ENCODE peak calls at places on chromosome X, in ten cellular contexts. One of them, this sample, is unnamed.

GRCh38 chrX:152403515-152403914 is 47.6 kb downstream of the GABRA3 start:
- DNase-seq in GM12878: no peak
- DNase-seq in SK-N-SH: no peak
- DNase-seq in esophagus muscularis mucosa: no peak
- DNase-seq in GM23338: no peak
- DNase-seq in stomach: no peak
- DNase-seq in suprapubic skin: no peak
- DNase-seq in prostate gland: no peak
- DNase-seq in HL-60: no peak
- DNase-seq in sigmoid colon: no peak
- DNase-seq in this sample: no peak

GRCh38 chrX:39859991-39860861 is 237.5 kb downstream of the BCOR start:
- DNase-seq in esophagus muscularis mucosa: no peak
- DNase-seq in SK-N-SH: peak
- DNase-seq in stomach: peak
- DNase-seq in GM23338: peak
- DNase-seq in suprapubic skin: no peak
- DNase-seq in HL-60: peak
- DNase-seq in prostate gland: no peak
- DNase-seq in GM12878: peak
- DNase-seq in sigmoid colon: peak
- DNase-seq in this sample: no peak

GRCh38 chrX:106901781-106902219 is 1.3 kb downstream of the RIPPLY1 start:
- DNase-seq in sigmoid colon: no peak
- DNase-seq in GM12878: no peak
- DNase-seq in GM23338: no peak
- DNase-seq in stomach: no peak
- DNase-seq in HL-60: no peak
- DNase-seq in esophagus muscularis mucosa: no peak
- DNase-seq in suprapubic skin: no peak
- DNase-seq in SK-N-SH: no peak
- DNase-seq in prostate gland: no peak
- DNase-seq in this sample: no peak

GRCh38 chrX:46543441-46543840 is 1.8 kb downstream of the ZNF674 start:
- DNase-seq in prostate gland: no peak
- DNase-seq in GM23338: peak
- DNase-seq in esophagus muscularis mucosa: no peak
- DNase-seq in HL-60: no peak
- DNase-seq in sigmoid colon: no peak
- DNase-seq in SK-N-SH: no peak
- DNase-seq in GM12878: no peak
- DNase-seq in stomach: no peak
- DNase-seq in suprapubic skin: no peak
- DNase-seq in this sample: no peak

GRCh38 chrX:109845996-109846395 is 112.9 kb upstream of the ACSL4 start:
- DNase-seq in prostate gland: no peak
- DNase-seq in GM12878: no peak
- DNase-seq in suprapubic skin: no peak
- DNase-seq in esophagus muscularis mucosa: no peak
- DNase-seq in stomach: no peak
- DNase-seq in HL-60: no peak
- DNase-seq in GM23338: no peak
- DNase-seq in SK-N-SH: no peak
- DNase-seq in sigmoid colon: no peak
- DNase-seq in this sample: no peak

GRCh38 chrX:110836982-110837381 is 41.4 kb upstream of the CHRDL1 start:
- DNase-seq in GM12878: no peak
- DNase-seq in SK-N-SH: peak
- DNase-seq in stomach: no peak
- DNase-seq in prostate gland: no peak
- DNase-seq in HL-60: no peak
- DNase-seq in GM23338: peak
- DNase-seq in suprapubic skin: no peak
- DNase-seq in sigmoid colon: no peak
- DNase-seq in esophagus muscularis mucosa: no peak
- DNase-seq in this sample: no peak

GRCh38 chrX:120768681-120769080 is 107.0 kb downstream of the CT47B1 start:
- DNase-seq in prostate gland: no peak
- DNase-seq in sigmoid colon: no peak
- DNase-seq in GM23338: no peak
- DNase-seq in esophagus muscularis mucosa: no peak
- DNase-seq in HL-60: no peak
- DNase-seq in stomach: no peak
- DNase-seq in suprapubic skin: no peak
- DNase-seq in SK-N-SH: no peak
- DNase-seq in GM12878: no peak
- DNase-seq in this sample: no peak

GRCh38 chrX:152904151-152905080 is 6.5 kb downstream of the ZNF185 start:
- DNase-seq in GM12878: no peak
- DNase-seq in prostate gland: no peak
- DNase-seq in stomach: peak
- DNase-seq in sigmoid colon: no peak
- DNase-seq in esophagus muscularis mucosa: no peak
- DNase-seq in HL-60: no peak
- DNase-seq in SK-N-SH: peak
- DNase-seq in GM23338: peak
- DNase-seq in suprapubic skin: no peak
- DNase-seq in this sample: no peak

GRCh38 chrX:14029039-14029424 is 660 bp downstream of the GEMIN8 start:
- DNase-seq in SK-N-SH: peak
- DNase-seq in HL-60: no peak
- DNase-seq in GM23338: no peak
- DNase-seq in prostate gland: no peak
- DNase-seq in stomach: no peak
- DNase-seq in suprapubic skin: no peak
- DNase-seq in esophagus muscularis mucosa: no peak
- DNase-seq in sigmoid colon: no peak
- DNase-seq in GM12878: no peak
- DNase-seq in this sample: no peak

GRCh38 chrX:120560405-120560841 is 339 bp downstream of the CUL4B start:
- DNase-seq in stomach: peak
- DNase-seq in prostate gland: peak
- DNase-seq in SK-N-SH: no peak
- DNase-seq in esophagus muscularis mucosa: peak
- DNase-seq in sigmoid colon: peak
- DNase-seq in HL-60: no peak
- DNase-seq in GM12878: no peak
- DNase-seq in suprapubic skin: no peak
- DNase-seq in GM23338: no peak
- DNase-seq in this sample: peak

GRCh38 chrX:38987135-38987780 is 186.0 kb downstream of the MID1IP1 start:
- DNase-seq in HL-60: no peak
- DNase-seq in esophagus muscularis mucosa: no peak
- DNase-seq in suprapubic skin: no peak
- DNase-seq in SK-N-SH: peak
- DNase-seq in prostate gland: no peak
- DNase-seq in sigmoid colon: no peak
- DNase-seq in stomach: no peak
- DNase-seq in GM23338: no peak
- DNase-seq in GM12878: no peak
- DNase-seq in this sample: no peak

GRCh38 chrX:24023972-24024664 is 2.9 kb downstream of the KLHL15 start:
- DNase-seq in GM12878: no peak
- DNase-seq in GM23338: no peak
- DNase-seq in suprapubic skin: no peak
- DNase-seq in sigmoid colon: no peak
- DNase-seq in prostate gland: no peak
- DNase-seq in SK-N-SH: no peak
- DNase-seq in stomach: no peak
- DNase-seq in esophagus muscularis mucosa: no peak
- DNase-seq in HL-60: no peak
- DNase-seq in this sample: no peak

GRCh38 chrX:10326578-10326977 is 169.8 kb downstream of the CLCN4 start:
- DNase-seq in HL-60: no peak
- DNase-seq in stomach: no peak
- DNase-seq in GM23338: no peak
- DNase-seq in suprapubic skin: no peak
- DNase-seq in prostate gland: no peak
- DNase-seq in GM12878: no peak
- DNase-seq in esophagus muscularis mucosa: no peak
- DNase-seq in SK-N-SH: peak
- DNase-seq in sigmoid colon: no peak
- DNase-seq in this sample: no peak

GRCh38 chrX:13377537-13377936 is 57.7 kb upstream of the ATXN3L start:
- DNase-seq in stomach: no peak
- DNase-seq in GM12878: no peak
- DNase-seq in HL-60: no peak
- DNase-seq in esophagus muscularis mucosa: no peak
- DNase-seq in SK-N-SH: peak
- DNase-seq in sigmoid colon: no peak
- DNase-seq in GM23338: no peak
- DNase-seq in prostate gland: no peak
- DNase-seq in suprapubic skin: no peak
- DNase-seq in this sample: no peak

GRCh38 chrX:53073115-53073581 is 9.0 kb upstream of the TSPYL2 start:
- DNase-seq in prostate gland: no peak
- DNase-seq in GM12878: no peak
- DNase-seq in GM23338: peak
- DNase-seq in sigmoid colon: no peak
- DNase-seq in HL-60: no peak
- DNase-seq in suprapubic skin: peak
- DNase-seq in esophagus muscularis mucosa: no peak
- DNase-seq in stomach: no peak
- DNase-seq in SK-N-SH: no peak
- DNase-seq in this sample: no peak

GRCh38 chrX:49273181-49273727 is 3.7 kb downstream of the PPP1R3F start:
- DNase-seq in GM12878: no peak
- DNase-seq in sigmoid colon: peak
- DNase-seq in esophagus muscularis mucosa: no peak
- DNase-seq in stomach: no peak
- DNase-seq in GM23338: no peak
- DNase-seq in SK-N-SH: no peak
- DNase-seq in prostate gland: no peak
- DNase-seq in HL-60: no peak
- DNase-seq in suprapubic skin: peak
- DNase-seq in this sample: no peak

GRCh38 chrX:135114392-135114791 is 5.9 kb downstream of the ETDB start:
- DNase-seq in sigmoid colon: no peak
- DNase-seq in SK-N-SH: no peak
- DNase-seq in GM23338: no peak
- DNase-seq in stomach: no peak
- DNase-seq in prostate gland: no peak
- DNase-seq in suprapubic skin: no peak
- DNase-seq in GM12878: peak
- DNase-seq in esophagus muscularis mucosa: no peak
- DNase-seq in HL-60: no peak
- DNase-seq in this sample: no peak

GRCh38 chrX:29691044-29691443 is 524.3 kb upstream of the MAGEB2 start:
- DNase-seq in GM23338: no peak
- DNase-seq in esophagus muscularis mucosa: no peak
- DNase-seq in suprapubic skin: no peak
- DNase-seq in prostate gland: no peak
- DNase-seq in HL-60: no peak
- DNase-seq in GM12878: no peak
- DNase-seq in stomach: no peak
- DNase-seq in sigmoid colon: no peak
- DNase-seq in SK-N-SH: no peak
- DNase-seq in this sample: no peak

GRCh38 chrX:29690061-29690460 is 525.3 kb upstream of the MAGEB2 start:
- DNase-seq in sigmoid colon: no peak
- DNase-seq in suprapubic skin: no peak
- DNase-seq in GM23338: no peak
- DNase-seq in HL-60: no peak
- DNase-seq in esophagus muscularis mucosa: no peak
- DNase-seq in SK-N-SH: no peak
- DNase-seq in stomach: no peak
- DNase-seq in prostate gland: no peak
- DNase-seq in GM12878: no peak
- DNase-seq in this sample: no peak

GRCh38 chrX:29687687-29688086 is 527.7 kb upstream of the MAGEB2 start:
- DNase-seq in sigmoid colon: no peak
- DNase-seq in SK-N-SH: no peak
- DNase-seq in prostate gland: no peak
- DNase-seq in suprapubic skin: no peak
- DNase-seq in HL-60: no peak
- DNase-seq in stomach: no peak
- DNase-seq in GM12878: no peak
- DNase-seq in esophagus muscularis mucosa: no peak
- DNase-seq in GM23338: no peak
- DNase-seq in this sample: no peak
- TF ChIP-seq CTCF in sigmoid colon: no peak
- TF ChIP-seq CTCF in SK-N-SH: peak
- TF ChIP-seq CTCF in prostate gland: no peak
- TF ChIP-seq CTCF in suprapubic skin: no peak
- TF ChIP-seq CTCF in HL-60: no peak
- TF ChIP-seq CTCF in stomach: no peak
- TF ChIP-seq CTCF in GM12878: no peak
- TF ChIP-seq CTCF in esophagus muscularis mucosa: no peak
- TF ChIP-seq CTCF in GM23338: peak
- TF ChIP-seq CTCF in this sample: peak

GRCh38 chrX:133544105-133544504 is 128.8 kb upstream of the GPC4 start:
- DNase-seq in GM12878: no peak
- DNase-seq in sigmoid colon: no peak
- DNase-seq in SK-N-SH: no peak
- DNase-seq in esophagus muscularis mucosa: no peak
- DNase-seq in prostate gland: no peak
- DNase-seq in stomach: no peak
- DNase-seq in HL-60: peak
- DNase-seq in GM23338: peak
- DNase-seq in suprapubic skin: peak
- DNase-seq in this sample: no peak
- TF ChIP-seq POLR2AphosphoS5 in GM12878: no peak
- TF ChIP-seq POLR2AphosphoS5 in sigmoid colon: peak
- TF ChIP-seq POLR2AphosphoS5 in SK-N-SH: no peak
- TF ChIP-seq POLR2AphosphoS5 in esophagus muscularis mucosa: peak
- TF ChIP-seq POLR2AphosphoS5 in prostate gland: no peak
- TF ChIP-seq POLR2AphosphoS5 in stomach: no peak
- TF ChIP-seq POLR2AphosphoS5 in HL-60: no peak
- TF ChIP-seq POLR2AphosphoS5 in GM23338: no peak
- TF ChIP-seq POLR2AphosphoS5 in suprapubic skin: no peak
- TF ChIP-seq POLR2AphosphoS5 in this sample: no peak

GRCh38 chrX:19097553-19097952 is 24.7 kb downstream of the ADGRG2 start:
- DNase-seq in HL-60: no peak
- DNase-seq in GM12878: no peak
- DNase-seq in sigmoid colon: no peak
- DNase-seq in suprapubic skin: no peak
- DNase-seq in stomach: peak
- DNase-seq in GM23338: peak
- DNase-seq in SK-N-SH: no peak
- DNase-seq in esophagus muscularis mucosa: no peak
- DNase-seq in prostate gland: no peak
- DNase-seq in this sample: no peak
- TF ChIP-seq CTCF in HL-60: no peak
- TF ChIP-seq CTCF in GM12878: no peak
- TF ChIP-seq CTCF in sigmoid colon: no peak
- TF ChIP-seq CTCF in suprapubic skin: no peak
- TF ChIP-seq CTCF in stomach: no peak
- TF ChIP-seq CTCF in GM23338: no peak
- TF ChIP-seq CTCF in SK-N-SH: no peak
- TF ChIP-seq CTCF in esophagus muscularis mucosa: no peak
- TF ChIP-seq CTCF in prostate gland: no peak
- TF ChIP-seq CTCF in this sample: no peak

DNA sequence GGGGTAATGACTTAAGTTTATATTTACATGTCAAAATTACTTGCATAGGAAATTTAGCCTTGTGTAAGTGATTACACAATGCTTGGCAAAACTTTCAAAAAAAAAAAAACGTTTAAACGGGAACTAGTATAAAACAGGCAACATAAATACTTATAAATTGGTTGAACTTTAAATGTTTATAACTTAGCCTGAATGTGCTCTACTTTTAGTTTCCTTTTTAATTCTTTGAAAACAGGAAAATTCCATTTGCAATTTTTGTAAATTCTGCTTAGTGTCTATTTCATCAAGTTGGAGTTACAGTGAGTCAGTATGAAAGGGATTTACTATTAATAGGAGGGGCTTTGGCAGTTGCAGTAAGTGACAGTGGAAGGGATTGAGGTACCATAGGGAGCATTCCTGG is 2.6 kb downstream of the STAG2 start:
- DNase-seq in suprapubic skin: no peak
- DNase-seq in GM12878: no peak
- DNase-seq in GM23338: no peak
- DNase-seq in HL-60: no peak
- DNase-seq in esophagus muscularis mucosa: no peak
- DNase-seq in sigmoid colon: no peak
- DNase-seq in stomach: no peak
- DNase-seq in SK-N-SH: no peak
- DNase-seq in prostate gland: no peak
- DNase-seq in this sample: no peak
- TF ChIP-seq POLR2AphosphoS5 in suprapubic skin: no peak
- TF ChIP-seq POLR2AphosphoS5 in GM12878: no peak
- TF ChIP-seq POLR2AphosphoS5 in GM23338: no peak
- TF ChIP-seq POLR2AphosphoS5 in HL-60: no peak
- TF ChIP-seq POLR2AphosphoS5 in esophagus muscularis mucosa: no peak
- TF ChIP-seq POLR2AphosphoS5 in sigmoid colon: no peak
- TF ChIP-seq POLR2AphosphoS5 in stomach: no peak
- TF ChIP-seq POLR2AphosphoS5 in SK-N-SH: no peak
- TF ChIP-seq POLR2AphosphoS5 in prostate gland: no peak
- TF ChIP-seq POLR2AphosphoS5 in this sample: no peak